ENCODE peak calls at places on chromosomes 16 and 17, in five cellular contexts. R is AG04450, F is endodermal cell, O is tibial nerve, M is DND-41. D is an unnamed sample.

GRCh38 chr17:18344021-18344420 is 19.3 kb downstream of the SHMT1 start:
- DNase-seq in F (no peak), R (no peak), O (no peak), M (no peak), D (no peak)

GRCh38 chr16:82368041-82368440 is 198.0 kb upstream of the MPHOSPH6 start:
- DNase-seq in O (no peak), M (peak; percentile 11), R (no peak), F (peak; percentile 76), D (peak; percentile 33)

GRCh38 chr17:50201226-50201854 is at the start of gene COL1A1:
- DNase-seq in O (peak; percentile 76), R (no peak), M (no peak), F (peak; percentile 77), D (no peak)

GRCh38 chr17:32960815-32961214 is 30.8 kb upstream of the SPACA3 start:
- DNase-seq in F (peak; percentile 83), R (no peak), O (no peak), M (no peak), D (no peak)

GRCh38 chr16:89346869-89347268 is 129.4 kb downstream of the ZNF778 start:
- DNase-seq in F (no peak), O (no peak), R (no peak), M (no peak), D (no peak)

GRCh38 chr16:48194828-48195566 is 39.2 kb upstream of the ABCC12 start:
- DNase-seq in F (no peak), M (no peak), R (peak; percentile 7), O (no peak), D (no peak)

GRCh38 chr17:71237903-71238538 is 882.8 kb upstream of the SOX9 start:
- DNase-seq in R (no peak), F (no peak), M (no peak), O (no peak), D (no peak)

GRCh38 chr16:3857189-3858013 is 23.1 kb downstream of the CREBBP start:
- DNase-seq in R (no peak), M (no peak), F (no peak), O (peak; percentile 74), D (no peak)

GRCh38 chr16:31920373-31920772 is 46.8 kb downstream of the ZNF267 start:
- DNase-seq in R (no peak), F (no peak), M (no peak), O (no peak), D (no peak)

GRCh38 chr16:84266451-84266850 is 26.6 kb upstream of the KCNG4 start:
- DNase-seq in R (no peak), F (peak; percentile 92), M (peak; percentile 21), O (peak; percentile 42), D (peak; percentile 36)

GRCh38 chr17:13154932-13155331 is 137.1 kb upstream of the ELAC2 start:
- DNase-seq in M (no peak), F (no peak), R (no peak), O (no peak), D (no peak)

GRCh38 chr17:8377422-8377821 is 918 bp upstream of the KRABD2 start:
- DNase-seq in F (no peak), M (no peak), O (no peak), R (no peak), D (no peak)
- H3K27ac ChIP-seq in F (no peak overlapping the region), M (no peak overlapping the region), O (no peak overlapping the region), R (no peak overlapping the region), D (no peak overlapping the region)

GRCh38 chr16:14409563-14409962 is 220.5 kb downstream of the PARN start:
- DNase-seq in M (no peak), F (no peak), R (peak; percentile 86), O (peak; percentile 53), D (no peak)
- H3K27ac ChIP-seq in M (no peak overlapping the region), F (no peak overlapping the region), R (no peak overlapping the region), O (no peak overlapping the region), D (no peak overlapping the region)

DNA sequence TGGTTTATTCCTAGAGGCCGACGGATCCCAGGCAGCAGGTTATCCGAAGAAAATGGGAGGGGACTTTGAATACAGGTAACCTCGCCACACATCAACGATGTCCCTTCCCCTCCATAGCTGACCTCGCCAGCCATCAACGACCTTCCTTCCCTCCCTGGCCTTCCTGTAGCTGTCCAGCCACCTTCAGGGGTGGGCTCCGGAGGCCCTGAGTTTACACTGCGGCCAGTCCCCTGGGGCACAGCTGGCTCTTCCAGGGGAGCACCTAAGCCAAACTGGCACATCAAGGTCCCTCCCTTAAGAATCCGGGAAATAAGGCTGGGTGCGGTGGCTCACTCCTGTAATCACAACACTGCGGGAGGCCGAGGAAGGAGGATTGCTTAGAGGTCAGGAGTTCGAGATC is 10.1 kb upstream of the RPH3AL start:
- DNase-seq in F (no peak), M (no peak), R (no peak), O (no peak), D (no peak)
- H3K27ac ChIP-seq in F (no peak overlapping the region), M (no peak overlapping the region), R (no peak overlapping the region), O (no peak overlapping the region), D (no peak overlapping the region)

GRCh38 chr16:75593825-75594820 is 27.9 kb downstream of the GABARAPL2 start:
- DNase-seq in O (no peak), F (peak; percentile 79), R (no peak), M (peak; percentile 55), D (no peak)
- H3K27ac ChIP-seq in O (no peak overlapping the region), F (peak overlapping the region; percentile 35), R (peak overlapping the region; percentile 43), M (peak overlapping the region; percentile 56), D (no peak overlapping the region)

GRCh38 chr16:71413341-71413740 is 28.5 kb downstream of the TLE7 start:
- DNase-seq in F (no peak), R (no peak), O (no peak), M (no peak), D (no peak)

GRCh38 chr16:71409038-71409775 is 32.6 kb downstream of the TLE7 start:
- DNase-seq in O (no peak), F (peak; percentile 65), R (no peak), M (no peak), D (no peak)

GRCh38 chr16:71410146-71410545 is 31.7 kb downstream of the TLE7 start:
- DNase-seq in M (no peak), R (no peak), F (no peak), O (no peak), D (no peak)

GRCh38 chr16:71414038-71414437 is 27.8 kb downstream of the TLE7 start:
- DNase-seq in O (no peak), M (no peak), R (no peak), F (no peak), D (no peak)

DNA sequence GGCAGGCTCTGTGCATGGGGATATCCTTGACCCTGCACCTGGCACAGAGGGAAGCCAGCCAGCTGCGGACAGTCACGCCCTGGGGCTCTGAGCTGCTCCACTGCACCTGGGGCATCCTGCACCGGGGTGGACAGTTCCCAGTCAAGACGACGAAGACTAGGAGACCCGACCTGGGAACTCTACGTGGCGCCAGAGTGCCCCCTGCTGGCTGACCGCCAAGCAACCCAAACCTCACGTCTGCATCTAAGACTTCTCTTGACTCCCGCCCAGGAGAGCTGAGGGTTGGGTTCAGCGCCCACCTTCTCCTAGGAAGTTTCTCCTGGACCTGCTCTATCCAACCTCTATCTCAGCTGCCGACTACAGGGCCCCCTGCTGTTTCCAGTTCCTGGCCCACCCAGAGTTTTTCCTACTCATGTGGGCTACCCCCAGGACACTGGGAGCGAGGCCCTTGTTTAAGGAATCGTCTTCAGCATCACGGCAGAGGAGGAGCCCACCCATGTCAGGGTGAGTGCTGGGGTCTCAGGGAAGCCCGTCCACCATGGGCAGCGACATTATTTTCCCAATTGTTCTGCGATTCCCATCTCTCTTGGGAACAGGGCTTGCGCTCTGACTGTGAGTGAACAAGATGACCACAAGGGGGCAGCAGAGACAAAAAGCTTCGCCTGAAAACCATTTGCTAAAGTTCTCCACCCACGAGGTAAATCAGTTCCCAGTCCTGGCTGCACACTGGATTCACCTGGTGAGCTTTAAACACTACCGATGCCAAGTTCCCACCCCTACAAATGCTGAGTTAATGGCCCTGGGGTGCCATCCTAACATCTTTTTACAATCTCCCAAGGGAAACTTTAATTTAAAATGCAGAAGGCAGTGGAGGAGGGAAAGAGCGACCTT is 29.3 kb downstream of the TLE7 start:
- DNase-seq in M (peak; percentile 67), R (peak; percentile 34), F (peak; percentile 96), O (peak; percentile 54), D (peak; percentile 3)
- H3K27ac ChIP-seq in M (no peak overlapping the region), R (no peak overlapping the region), F (no peak overlapping the region), O (no peak overlapping the region), D (no peak overlapping the region)

DNA sequence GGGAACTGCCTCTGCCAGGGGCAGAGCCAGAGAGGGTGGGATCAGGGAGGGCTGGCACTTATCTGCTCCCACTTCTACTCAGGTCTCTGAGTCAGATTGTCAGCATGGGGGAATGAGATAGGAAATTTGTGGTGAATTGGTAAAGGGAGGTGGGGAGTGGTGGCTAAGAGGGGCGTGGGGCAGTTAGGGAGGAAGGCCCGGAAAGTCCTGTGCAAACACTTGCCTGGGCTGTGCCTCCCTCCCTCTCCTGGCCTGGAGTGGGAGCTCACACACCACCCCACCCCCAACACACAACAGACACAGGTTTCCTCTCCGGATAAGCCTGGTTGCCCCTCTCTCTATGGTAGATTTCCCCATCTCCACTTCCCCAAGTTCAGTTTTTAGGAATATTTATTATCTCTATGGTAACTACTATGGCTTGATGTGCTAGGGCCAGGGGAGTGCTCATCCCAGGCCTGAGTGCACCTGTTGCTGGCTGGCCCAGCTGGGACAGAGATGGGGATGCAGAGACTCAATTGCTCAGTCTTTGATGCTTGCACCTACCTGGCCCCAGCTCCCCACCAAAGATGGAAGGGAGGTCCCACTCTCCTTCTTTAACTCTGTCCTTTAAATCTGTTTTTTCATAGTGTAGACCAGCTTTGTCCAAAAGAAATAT is 2.7 kb downstream of the SPNS2 start:
- DNase-seq in R (no peak), M (no peak), O (no peak), F (no peak), D (no peak)
- H3K27ac ChIP-seq in R (no peak overlapping the region), M (no peak overlapping the region), O (no peak overlapping the region), F (no peak overlapping the region), D (no peak overlapping the region)

GRCh38 chr17:7439462-7440112 is at the start of gene FGF11:
- DNase-seq in R (no peak), M (no peak), O (no peak), F (peak; percentile 76), D (no peak)
- H3K27ac ChIP-seq in R (no peak within 1 kb of the TSS), M (no peak within 1 kb of the TSS), O (no peak within 1 kb of the TSS), F (peak within 1 kb of the TSS; percentile 96), D (peak within 1 kb of the TSS; percentile 16)

GRCh38 chr16:23908790-23909189 is 73.0 kb downstream of the PRKCB start:
- DNase-seq in O (no peak), F (no peak), R (no peak), M (no peak), D (no peak)
- H3K27ac ChIP-seq in O (no peak overlapping the region), F (no peak overlapping the region), R (no peak overlapping the region), M (no peak overlapping the region), D (no peak overlapping the region)